ENCODE peak calls at places on chromosomes 13 and 19, in eight cellular contexts. One of them, this sample, is unnamed.

GRCh38 chr13:93217701-93218100 is 8.9 kb upstream of the GPC6 start:
- DNase-seq in HS-5: no peak
- DNase-seq in T follicular helper cell: no peak
- DNase-seq in aorta: no peak
- DNase-seq in stimulated activated CD8-positive, alpha-beta memory T cell treated with anti-CD3 and anti-CD28 coated beads, Interleukin-4, amount 100 ng/mL, for 1 hour: no peak
- DNase-seq in cardiac muscle cell: no peak
- DNase-seq in body of pancreas: no peak
- DNase-seq in spleen: no peak
- DNase-seq in this sample: no peak

GRCh38 chr13:50626031-50626643 is 217.4 kb downstream of the DLEU7 start:
- DNase-seq in HS-5: no peak
- DNase-seq in T follicular helper cell: no peak
- DNase-seq in aorta: no peak
- DNase-seq in stimulated activated CD8-positive, alpha-beta memory T cell treated with anti-CD3 and anti-CD28 coated beads, Interleukin-4, amount 100 ng/mL, for 1 hour: no peak
- DNase-seq in cardiac muscle cell: no peak
- DNase-seq in body of pancreas: no peak
- DNase-seq in spleen: no peak
- DNase-seq in this sample: peak

GRCh38 chr13:41622545-41623429 is 165.4 kb downstream of the RGCC start:
- DNase-seq in HS-5: no peak
- DNase-seq in T follicular helper cell: no peak
- DNase-seq in aorta: no peak
- DNase-seq in stimulated activated CD8-positive, alpha-beta memory T cell treated with anti-CD3 and anti-CD28 coated beads, Interleukin-4, amount 100 ng/mL, for 1 hour: no peak
- DNase-seq in cardiac muscle cell: no peak
- DNase-seq in body of pancreas: no peak
- DNase-seq in spleen: no peak
- DNase-seq in this sample: no peak

GRCh38 chr19:52172347-52172746 is 926 bp upstream of the ZNF836 start:
- DNase-seq in HS-5: no peak
- DNase-seq in T follicular helper cell: no peak
- DNase-seq in aorta: no peak
- DNase-seq in stimulated activated CD8-positive, alpha-beta memory T cell treated with anti-CD3 and anti-CD28 coated beads, Interleukin-4, amount 100 ng/mL, for 1 hour: no peak
- DNase-seq in cardiac muscle cell: no peak
- DNase-seq in body of pancreas: no peak
- DNase-seq in spleen: no peak
- DNase-seq in this sample: no peak

GRCh38 chr19:46722004-46722380 is 5.1 kb upstream of the PRKD2 start:
- DNase-seq in HS-5: no peak
- DNase-seq in T follicular helper cell: no peak
- DNase-seq in aorta: no peak
- DNase-seq in stimulated activated CD8-positive, alpha-beta memory T cell treated with anti-CD3 and anti-CD28 coated beads, Interleukin-4, amount 100 ng/mL, for 1 hour: no peak
- DNase-seq in cardiac muscle cell: no peak
- DNase-seq in body of pancreas: no peak
- DNase-seq in spleen: peak
- DNase-seq in this sample: no peak

GRCh38 chr13:106649495-106649894 is 81.6 kb upstream of the ARGLU1 start:
- DNase-seq in HS-5: no peak
- DNase-seq in T follicular helper cell: no peak
- DNase-seq in aorta: no peak
- DNase-seq in stimulated activated CD8-positive, alpha-beta memory T cell treated with anti-CD3 and anti-CD28 coated beads, Interleukin-4, amount 100 ng/mL, for 1 hour: no peak
- DNase-seq in cardiac muscle cell: no peak
- DNase-seq in body of pancreas: no peak
- DNase-seq in spleen: no peak
- DNase-seq in this sample: no peak

GRCh38 chr19:2027361-2027760 is 11.8 kb upstream of the BTBD2 start:
- DNase-seq in HS-5: peak
- DNase-seq in T follicular helper cell: no peak
- DNase-seq in aorta: no peak
- DNase-seq in stimulated activated CD8-positive, alpha-beta memory T cell treated with anti-CD3 and anti-CD28 coated beads, Interleukin-4, amount 100 ng/mL, for 1 hour: no peak
- DNase-seq in cardiac muscle cell: no peak
- DNase-seq in body of pancreas: no peak
- DNase-seq in spleen: no peak
- DNase-seq in this sample: peak

GRCh38 chr19:16328824-16329482 is 4.3 kb downstream of the KLF2 start:
- DNase-seq in HS-5: no peak
- DNase-seq in T follicular helper cell: peak
- DNase-seq in aorta: no peak
- DNase-seq in stimulated activated CD8-positive, alpha-beta memory T cell treated with anti-CD3 and anti-CD28 coated beads, Interleukin-4, amount 100 ng/mL, for 1 hour: no peak
- DNase-seq in cardiac muscle cell: no peak
- DNase-seq in body of pancreas: no peak
- DNase-seq in spleen: no peak
- DNase-seq in this sample: no peak

GRCh38 chr19:46451352-46451751 is 20.0 kb downstream of the PNMA8A start:
- DNase-seq in HS-5: no peak
- DNase-seq in T follicular helper cell: no peak
- DNase-seq in aorta: peak
- DNase-seq in stimulated activated CD8-positive, alpha-beta memory T cell treated with anti-CD3 and anti-CD28 coated beads, Interleukin-4, amount 100 ng/mL, for 1 hour: no peak
- DNase-seq in cardiac muscle cell: no peak
- DNase-seq in body of pancreas: no peak
- DNase-seq in spleen: no peak
- DNase-seq in this sample: no peak

GRCh38 chr13:99979453-99980200 is 2.0 kb upstream of the ZIC2 start:
- DNase-seq in HS-5: no peak
- DNase-seq in T follicular helper cell: no peak
- DNase-seq in aorta: peak
- DNase-seq in stimulated activated CD8-positive, alpha-beta memory T cell treated with anti-CD3 and anti-CD28 coated beads, Interleukin-4, amount 100 ng/mL, for 1 hour: no peak
- DNase-seq in cardiac muscle cell: peak
- DNase-seq in body of pancreas: no peak
- DNase-seq in spleen: no peak
- DNase-seq in this sample: no peak

GRCh38 chr19:50723069-50723468 is at the start of gene CLEC11A:
- DNase-seq in HS-5: peak
- DNase-seq in T follicular helper cell: no peak
- DNase-seq in aorta: no peak
- DNase-seq in stimulated activated CD8-positive, alpha-beta memory T cell treated with anti-CD3 and anti-CD28 coated beads, Interleukin-4, amount 100 ng/mL, for 1 hour: no peak
- DNase-seq in cardiac muscle cell: no peak
- DNase-seq in body of pancreas: peak
- DNase-seq in spleen: no peak
- DNase-seq in this sample: no peak

GRCh38 chr19:49873834-49874233 is 3.3 kb downstream of the AKT1S1 start:
- DNase-seq in HS-5: no peak
- DNase-seq in T follicular helper cell: no peak
- DNase-seq in aorta: no peak
- DNase-seq in stimulated activated CD8-positive, alpha-beta memory T cell treated with anti-CD3 and anti-CD28 coated beads, Interleukin-4, amount 100 ng/mL, for 1 hour: no peak
- DNase-seq in cardiac muscle cell: no peak
- DNase-seq in body of pancreas: no peak
- DNase-seq in spleen: no peak
- DNase-seq in this sample: no peak

GRCh38 chr13:51158923-51159322 is 47.8 kb upstream of the C13orf42 start:
- DNase-seq in HS-5: no peak
- DNase-seq in T follicular helper cell: no peak
- DNase-seq in aorta: no peak
- DNase-seq in stimulated activated CD8-positive, alpha-beta memory T cell treated with anti-CD3 and anti-CD28 coated beads, Interleukin-4, amount 100 ng/mL, for 1 hour: no peak
- DNase-seq in cardiac muscle cell: no peak
- DNase-seq in body of pancreas: no peak
- DNase-seq in spleen: no peak
- DNase-seq in this sample: no peak

GRCh38 chr13:98853791-98854191 is 101.3 kb upstream of the SLC15A1 start:
- DNase-seq in HS-5: no peak
- DNase-seq in T follicular helper cell: no peak
- DNase-seq in aorta: no peak
- DNase-seq in stimulated activated CD8-positive, alpha-beta memory T cell treated with anti-CD3 and anti-CD28 coated beads, Interleukin-4, amount 100 ng/mL, for 1 hour: no peak
- DNase-seq in cardiac muscle cell: no peak
- DNase-seq in body of pancreas: no peak
- DNase-seq in spleen: no peak
- DNase-seq in this sample: no peak

GRCh38 chr19:50330365-50331078 is 1.3 kb upstream of the KCNC3 start:
- DNase-seq in HS-5: no peak
- DNase-seq in T follicular helper cell: peak
- DNase-seq in aorta: peak
- DNase-seq in stimulated activated CD8-positive, alpha-beta memory T cell treated with anti-CD3 and anti-CD28 coated beads, Interleukin-4, amount 100 ng/mL, for 1 hour: peak
- DNase-seq in cardiac muscle cell: peak
- DNase-seq in body of pancreas: peak
- DNase-seq in spleen: peak
- DNase-seq in this sample: no peak

GRCh38 chr19:46431824-46432223 is 3.1 kb upstream of the PNMA8C start:
- DNase-seq in HS-5: no peak
- DNase-seq in T follicular helper cell: no peak
- DNase-seq in aorta: peak
- DNase-seq in stimulated activated CD8-positive, alpha-beta memory T cell treated with anti-CD3 and anti-CD28 coated beads, Interleukin-4, amount 100 ng/mL, for 1 hour: no peak
- DNase-seq in cardiac muscle cell: peak
- DNase-seq in body of pancreas: peak
- DNase-seq in spleen: no peak
- DNase-seq in this sample: no peak

GRCh38 chr13:32056316-32056715 is 24.7 kb downstream of the FRY start:
- DNase-seq in HS-5: no peak
- DNase-seq in T follicular helper cell: no peak
- DNase-seq in aorta: no peak
- DNase-seq in stimulated activated CD8-positive, alpha-beta memory T cell treated with anti-CD3 and anti-CD28 coated beads, Interleukin-4, amount 100 ng/mL, for 1 hour: no peak
- DNase-seq in cardiac muscle cell: no peak
- DNase-seq in body of pancreas: no peak
- DNase-seq in spleen: no peak
- DNase-seq in this sample: no peak

This sample was measured in AML-193.